ENCODE peak calls at places on chromosomes 6 and 20, in seven cellular contexts. I, D, F, N, Q, M and H are unnamed samples.

GRCh38 chr6:146891615-146892265 is 293.0 kb downstream of the ADGB start:
- DNase-seq in N (no peak), M (no peak), I (no peak), D (no peak), F (no peak), Q (no peak), H (no peak)

GRCh38 chr6:85824329-85824728 is 181.6 kb upstream of the SYNCRIP start:
- DNase-seq in I (no peak), F (no peak), M (no peak), N (no peak), Q (no peak), D (no peak), H (no peak)

GRCh38 chr6:38789256-38789655 is 74.1 kb downstream of the DNAH8 start:
- DNase-seq in M (no peak), D (no peak), I (no peak), N (no peak), F (no peak), Q (no peak), H (no peak)

GRCh38 chr20:50491926-50492634 is 18.1 kb upstream of the PTPN1 start:
- DNase-seq in F (no peak), N (no peak), M (no peak), D (no peak), I (no peak), Q (peak), H (no peak)

GRCh38 chr20:63529861-63530787 is 7.1 kb downstream of the PTK6 start:
- DNase-seq in Q (no peak), N (no peak), M (no peak), F (no peak), D (no peak), I (no peak), H (no peak)

GRCh38 chr20:17431621-17432364 is 99.4 kb downstream of the BFSP1 start:
- DNase-seq in F (peak), I (peak), N (peak), Q (peak), D (peak), M (peak), H (peak)

GRCh38 chr6:149065658-149066556 is 251.6 kb upstream of the TAB2 start:
- DNase-seq in N (no peak), F (no peak), I (no peak), D (peak), M (no peak), Q (no peak), H (no peak)

GRCh38 chr6:37103169-37104039 is 66.5 kb upstream of the PIM1 start:
- DNase-seq in N (peak), F (peak), M (no peak), I (peak), D (no peak), Q (peak), H (peak)

GRCh38 chr6:23301546-23301945 is 732.2 kb downstream of the HDGFL1 start:
- DNase-seq in N (no peak), Q (no peak), D (no peak), F (no peak), M (no peak), I (no peak), H (no peak)